ENCODE peak calls at places on chromosomes 11 and 22, in six cellular contexts. One of them, this sample, is unnamed.

GRCh38 chr22:32307617-32308016 is 50.0 kb upstream of the RFPL3 start:
- DNase-seq in activated CD4-positive, CD25-positive, alpha-beta regulatory T cell: no peak
- DNase-seq in CD8-positive, alpha-beta memory T cell: no peak
- DNase-seq in AG09319: no peak
- DNase-seq in hypothalamus: no peak
- DNase-seq in EL: no peak
- DNase-seq in this sample: no peak

GRCh38 chr11:64303109-64304031 is 2.0 kb upstream of the ESRRA start:
- DNase-seq in hypothalamus: no peak
- DNase-seq in EL: no peak
- DNase-seq in activated CD4-positive, CD25-positive, alpha-beta regulatory T cell: no peak
- DNase-seq in AG09319: no peak
- DNase-seq in CD8-positive, alpha-beta memory T cell: no peak
- DNase-seq in this sample: no peak

GRCh38 chr11:67640021-67640757 is 626 bp upstream of the TBX10 start:
- DNase-seq in EL: peak; percentile 52
- DNase-seq in CD8-positive, alpha-beta memory T cell: peak; percentile 40
- DNase-seq in AG09319: peak; percentile 12
- DNase-seq in hypothalamus: no peak
- DNase-seq in activated CD4-positive, CD25-positive, alpha-beta regulatory T cell: peak; percentile 50
- DNase-seq in this sample: peak; percentile 25

GRCh38 chr11:1746516-1746931 is 3.9 kb downstream of the IFITM10 start:
- DNase-seq in activated CD4-positive, CD25-positive, alpha-beta regulatory T cell: no peak
- DNase-seq in CD8-positive, alpha-beta memory T cell: no peak
- DNase-seq in hypothalamus: no peak
- DNase-seq in EL: no peak
- DNase-seq in AG09319: no peak
- DNase-seq in this sample: no peak

GRCh38 chr11:20457001-20457768 is 69.7 kb downstream of the PRMT3 start:
- DNase-seq in EL: no peak
- DNase-seq in hypothalamus: no peak
- DNase-seq in CD8-positive, alpha-beta memory T cell: no peak
- DNase-seq in AG09319: no peak
- DNase-seq in activated CD4-positive, CD25-positive, alpha-beta regulatory T cell: no peak
- DNase-seq in this sample: no peak

GRCh38 chr22:34111210-34111824 is 191.0 kb upstream of the LARGE1 start:
- DNase-seq in CD8-positive, alpha-beta memory T cell: peak; percentile 1
- DNase-seq in activated CD4-positive, CD25-positive, alpha-beta regulatory T cell: peak; percentile 4
- DNase-seq in EL: no peak
- DNase-seq in hypothalamus: no peak
- DNase-seq in AG09319: no peak
- DNase-seq in this sample: no peak

GRCh38 chr11:72792437-72793021 is 1.3 kb downstream of the STARD10 start:
- DNase-seq in activated CD4-positive, CD25-positive, alpha-beta regulatory T cell: no peak
- DNase-seq in AG09319: no peak
- DNase-seq in hypothalamus: no peak
- DNase-seq in CD8-positive, alpha-beta memory T cell: no peak
- DNase-seq in EL: no peak
- DNase-seq in this sample: no peak

GRCh38 chr11:65978391-65979238 is 17.1 kb downstream of the SART1 start:
- DNase-seq in hypothalamus: no peak
- DNase-seq in activated CD4-positive, CD25-positive, alpha-beta regulatory T cell: no peak
- DNase-seq in AG09319: no peak
- DNase-seq in EL: no peak
- DNase-seq in CD8-positive, alpha-beta memory T cell: no peak
- DNase-seq in this sample: no peak

GRCh38 chr22:37203354-37204044 is 8.8 kb downstream of the SSTR3 start:
- DNase-seq in AG09319: no peak
- DNase-seq in CD8-positive, alpha-beta memory T cell: no peak
- DNase-seq in EL: no peak
- DNase-seq in activated CD4-positive, CD25-positive, alpha-beta regulatory T cell: no peak
- DNase-seq in hypothalamus: no peak
- DNase-seq in this sample: no peak

GRCh38 chr11:45812581-45813548 is 7.9 kb downstream of the SLC35C1 start:
- DNase-seq in CD8-positive, alpha-beta memory T cell: no peak
- DNase-seq in AG09319: no peak
- DNase-seq in hypothalamus: no peak
- DNase-seq in EL: no peak
- DNase-seq in activated CD4-positive, CD25-positive, alpha-beta regulatory T cell: no peak
- DNase-seq in this sample: no peak

GRCh38 chr11:113241190-113242051 is 73.0 kb upstream of the TTC12 start:
- DNase-seq in hypothalamus: no peak
- DNase-seq in activated CD4-positive, CD25-positive, alpha-beta regulatory T cell: no peak
- DNase-seq in CD8-positive, alpha-beta memory T cell: no peak
- DNase-seq in AG09319: peak; percentile 10
- DNase-seq in EL: no peak
- DNase-seq in this sample: peak; percentile 89